ENCODE peak calls at places on chromosomes 7 and 10, in six cellular contexts. G, D, N, R, H and A are unnamed samples.
A peak's percentile ranks its signal among the peaks of the same experiment; 100 is the strongest.

GRCh38 chr7:100983451-100984187 is 14.3 kb downstream of the MUC12 start:
- DNase-seq in N (peak; percentile 36), G (no peak), D (no peak), H (no peak), R (no peak), A (peak; percentile 84)

GRCh38 chr10:30151581-30152389 is 92.4 kb upstream of the JCAD start:
- DNase-seq in N (peak; percentile 92), H (peak; percentile 85), G (no peak), R (no peak), D (no peak), A (no peak)

GRCh38 chr7:65980478-65981250 is 1.3 kb downstream of the GUSB start:
- DNase-seq in G (peak; percentile 29), R (peak; percentile 79), H (peak; percentile 78), D (peak; percentile 86), N (peak; percentile 12), A (no peak)

GRCh38 chr7:40964610-40965009 is 738.3 kb downstream of the INHBA start:
- DNase-seq in G (no peak), H (no peak), D (no peak), R (no peak), N (no peak), A (no peak)

GRCh38 chr7:139598642-139599041 is 75.2 kb downstream of the CLEC2L start:
- DNase-seq in N (no peak), D (no peak), G (no peak), H (no peak), R (no peak), A (no peak)

GRCh38 chr7:20749896-20750295 is 36.8 kb downstream of the SP8 start:
- DNase-seq in R (no peak), G (no peak), H (no peak), D (no peak), N (no peak), A (no peak)

GRCh38 chr10:132376394-132376851 is 20.6 kb upstream of the PWWP2B start:
- DNase-seq in N (no peak), D (peak; percentile 67), G (no peak), H (peak; percentile 60), R (no peak), A (no peak)

GRCh38 chr7:92292981-92293380 is 47.2 kb downstream of the ANKIB1 start:
- DNase-seq in G (no peak), D (no peak), R (no peak), H (no peak), N (no peak), A (no peak)

GRCh38 chr10:7526017-7526400 is 115.2 kb upstream of the SFMBT2 start:
- DNase-seq in D (no peak), N (no peak), H (no peak), G (no peak), R (no peak), A (no peak)

GRCh38 chr10:74900297-74900696 is 73.9 kb downstream of the KAT6B start:
- DNase-seq in R (no peak), G (no peak), D (no peak), N (no peak), H (no peak), A (no peak)

GRCh38 chr7:106344861-106345260 is 60.1 kb upstream of the NAMPT start:
- DNase-seq in G (no peak), D (no peak), R (no peak), N (peak; percentile 47), H (no peak), A (no peak)

GRCh38 chr7:28315565-28316420 is 96.5 kb upstream of the CREB5 start:
- DNase-seq in N (no peak), D (no peak), H (no peak), G (peak; percentile 67), R (no peak), A (peak; percentile 67)

GRCh38 chr10:130160775-130161174 is 24.6 kb downstream of the GLRX3 start:
- DNase-seq in G (no peak), R (no peak), N (peak; percentile 31), H (no peak), D (no peak), A (no peak)

GRCh38 chr7:122883049-122883670 is 3.1 kb downstream of the CADPS2 start:
- DNase-seq in R (no peak), D (no peak), H (no peak), G (no peak), N (no peak), A (no peak)

GRCh38 chr7:22589641-22590141 is 89.7 kb upstream of the STEAP1B start:
- DNase-seq in R (peak; percentile 70), N (peak; percentile 73), G (peak; percentile 75), H (peak; percentile 90), D (peak; percentile 73), A (no peak)

GRCh38 chr7:69871213-69871885 is 273.1 kb downstream of the AUTS2 start:
- DNase-seq in G (no peak), H (no peak), N (peak; percentile 91), R (no peak), D (no peak), A (no peak)

GRCh38 chr10:80414126-80414898 is 6.0 kb downstream of the PRXL2A start:
- DNase-seq in H (no peak), R (no peak), G (no peak), D (no peak), N (no peak), A (no peak)

GRCh38 chr10:33381897-33382578 is 47.6 kb upstream of the NRP1 start:
- DNase-seq in D (no peak), R (no peak), G (no peak), N (no peak), H (no peak), A (no peak)

GRCh38 chr10:79248341-79248931 is 98.8 kb upstream of the PPIF start:
- DNase-seq in D (peak; percentile 82), R (peak; percentile 70), G (peak; percentile 60), N (peak; percentile 65), H (peak; percentile 88), A (no peak)

GRCh38 chr10:71201921-71202713 is 10.3 kb upstream of the UNC5B start:
- DNase-seq in H (no peak), N (no peak), R (no peak), G (no peak), D (no peak), A (no peak)

GRCh38 chr7:26151096-26151495 is 902 bp upstream of the NFE2L3 start:
- DNase-seq in R (no peak), D (no peak), G (no peak), N (no peak), H (no peak), A (no peak)

GRCh38 chr7:2460641-2461040 is 15.6 kb downstream of the GRIFIN start:
- DNase-seq in R (no peak), D (no peak), G (no peak), N (no peak), H (no peak), A (no peak)

GRCh38 chr10:13158401-13158800 is 3.0 kb upstream of the MCM10 start:
- DNase-seq in R (no peak), H (no peak), G (no peak), D (no peak), N (no peak), A (no peak)

GRCh38 chr10:79390551-79391229 is 43.4 kb downstream of the PPIF start:
- DNase-seq in N (no peak), R (peak; percentile 56), G (peak; percentile 77), H (peak; percentile 75), D (peak; percentile 62), A (no peak)

GRCh38 chr10:50358925-50359687 is 107.8 kb upstream of the ASAH2 start:
- DNase-seq in H (no peak), D (no peak), N (no peak), R (no peak), G (no peak), A (no peak)

GRCh38 chr7:44438851-44439250 is 51.6 kb downstream of the NUDCD3 start:
- DNase-seq in G (no peak), N (peak; percentile 14), R (no peak), H (no peak), D (no peak), A (no peak)

GRCh38 chr7:1268076-1268815 is 35.6 kb downstream of the UNCX start:
- DNase-seq in H (peak; percentile 67), N (no peak), G (no peak), D (no peak), R (no peak), A (no peak)

GRCh38 chr7:102288285-102288930 is 1.7 kb downstream of the SH2B2 start:
- DNase-seq in D (no peak), R (no peak), G (no peak), H (no peak), N (no peak), A (no peak)

GRCh38 chr7:102287082-102287464 is 405 bp downstream of the SH2B2 start:
- DNase-seq in G (no peak), R (no peak), D (peak; percentile 74), H (no peak), N (no peak), A (no peak)

GRCh38 chr7:102286237-102287081 is at the start of gene SH2B2:
- DNase-seq in G (peak; percentile 86), H (peak; percentile 91), D (peak; percentile 91), R (peak; percentile 88), N (peak; percentile 27), A (peak; percentile 74)

GRCh38 chr7:102289051-102289450 is 2.4 kb downstream of the SH2B2 start:
- DNase-seq in R (no peak), N (no peak), D (no peak), G (no peak), H (no peak), A (no peak)

GRCh38 chr7:102287465-102288146 is 938 bp downstream of the SH2B2 start:
- DNase-seq in H (no peak), D (peak; percentile 76), G (peak; percentile 44), N (no peak), R (peak; percentile 78), A (no peak)
- H3K27ac ChIP-seq in H (no peak overlapping the region), D (no peak overlapping the region), G (peak overlapping the region; percentile 68), N (no peak overlapping the region), R (peak overlapping the region; percentile 78), A (peak overlapping the region; percentile 60)

GRCh38 chr10:88319960-88320517 is 263.1 kb downstream of the RNLS start:
- DNase-seq in R (no peak), H (no peak), G (no peak), D (no peak), N (no peak), A (no peak)
- H3K27ac ChIP-seq in R (no peak overlapping the region), H (no peak overlapping the region), G (no peak overlapping the region), D (no peak overlapping the region), N (no peak overlapping the region), A (peak overlapping the region; percentile 72)

GRCh38 chr10:59004392-59004791 is 172.1 kb upstream of the PHYHIPL start:
- DNase-seq in R (no peak), N (no peak), H (no peak), D (no peak), G (no peak), A (no peak)

GRCh38 chr10:59002011-59002410 is 174.4 kb upstream of the PHYHIPL start:
- DNase-seq in N (no peak), R (no peak), H (no peak), G (no peak), D (no peak), A (no peak)

GRCh38 chr10:59006511-59007306 is 169.7 kb upstream of the PHYHIPL start:
- DNase-seq in G (peak; percentile 16), R (no peak), N (peak; percentile 71), H (no peak), D (no peak), A (no peak)

GRCh38 chr10:59000162-59000825 is 176.1 kb upstream of the PHYHIPL start:
- DNase-seq in N (no peak), G (no peak), D (no peak), H (no peak), R (no peak), A (no peak)

GRCh38 chr10:59003203-59003602 is 173.2 kb upstream of the PHYHIPL start:
- DNase-seq in N (no peak), G (no peak), D (no peak), R (no peak), H (no peak), A (no peak)
- H3K27ac ChIP-seq in N (no peak overlapping the region), G (no peak overlapping the region), D (no peak overlapping the region), R (no peak overlapping the region), H (no peak overlapping the region), A (peak overlapping the region; percentile 79)

GRCh38 chr7:134512271-134512670 is 15.1 kb upstream of the AKR1B10 start:
- DNase-seq in G (no peak), H (no peak), N (no peak), R (no peak), D (no peak), A (no peak)
- H3K27ac ChIP-seq in G (no peak overlapping the region), H (no peak overlapping the region), N (no peak overlapping the region), R (no peak overlapping the region), D (no peak overlapping the region), A (no peak overlapping the region)